ENCODE peak calls at places on chromosomes 6 and 20, in four cellular contexts. One of them, this sample, is unnamed. For H3K4me1, the result is how much of the 10 kb centered on the place peaks cover.

GRCh38 chr20:41330941-41331340 is 9.7 kb upstream of the LPIN3 start:
- DNase-seq in stomach: no peak
- DNase-seq in CD8-positive, alpha-beta T cell: no peak
- DNase-seq in CD4-positive, alpha-beta memory T cell: no peak
- DNase-seq in this sample: no peak

GRCh38 chr20:51554538-51555165 is 12.1 kb upstream of the NFATC2 start:
- DNase-seq in stomach: no peak
- DNase-seq in CD8-positive, alpha-beta T cell: peak
- DNase-seq in CD4-positive, alpha-beta memory T cell: no peak
- DNase-seq in this sample: no peak

GRCh38 chr6:30955367-30956042 is 14.7 kb downstream of the MUCL3 start:
- DNase-seq in stomach: peak
- DNase-seq in CD8-positive, alpha-beta T cell: peak
- DNase-seq in CD4-positive, alpha-beta memory T cell: peak
- DNase-seq in this sample: peak

GRCh38 chr6:119856136-119856535 is 506.6 kb upstream of the MAN1A1 start:
- DNase-seq in stomach: no peak
- DNase-seq in CD8-positive, alpha-beta T cell: no peak
- DNase-seq in CD4-positive, alpha-beta memory T cell: peak
- DNase-seq in this sample: peak

GRCh38 chr6:21728141-21728540 is 134.6 kb downstream of the SOX4 start:
- DNase-seq in stomach: no peak
- DNase-seq in CD8-positive, alpha-beta T cell: no peak
- DNase-seq in CD4-positive, alpha-beta memory T cell: no peak
- DNase-seq in this sample: no peak

GRCh38 chr20:19404836-19405235 is 192.4 kb downstream of the SLC24A3 start:
- DNase-seq in stomach: no peak
- DNase-seq in CD8-positive, alpha-beta T cell: no peak
- DNase-seq in CD4-positive, alpha-beta memory T cell: no peak
- DNase-seq in this sample: no peak

GRCh38 chr20:24321939-24322338 is 147.5 kb upstream of the SYNDIG1 start:
- DNase-seq in stomach: no peak
- DNase-seq in CD8-positive, alpha-beta T cell: no peak
- DNase-seq in CD4-positive, alpha-beta memory T cell: no peak
- DNase-seq in this sample: no peak

GRCh38 chr6:157928428-157928827 is 53.2 kb upstream of the SYNJ2 start:
- DNase-seq in stomach: no peak
- DNase-seq in CD8-positive, alpha-beta T cell: no peak
- DNase-seq in CD4-positive, alpha-beta memory T cell: no peak
- DNase-seq in this sample: no peak

GRCh38 chr20:62918830-62919229 is 7.5 kb downstream of the DIDO1 start:
- DNase-seq in stomach: no peak
- DNase-seq in CD8-positive, alpha-beta T cell: peak
- DNase-seq in CD4-positive, alpha-beta memory T cell: peak
- DNase-seq in this sample: no peak

GRCh38 chr20:36875702-36876472 is at the start of gene TLDC2:
- DNase-seq in stomach: no peak
- DNase-seq in CD8-positive, alpha-beta T cell: no peak
- DNase-seq in CD4-positive, alpha-beta memory T cell: no peak
- DNase-seq in this sample: no peak

GRCh38 chr6:26224940-26225847 is 138.0 kb downstream of the HFE start:
- DNase-seq in stomach: no peak
- DNase-seq in CD8-positive, alpha-beta T cell: no peak
- DNase-seq in CD4-positive, alpha-beta memory T cell: peak
- DNase-seq in this sample: no peak

GRCh38 chr6:109182590-109182989 is 87.3 kb downstream of the CEP57L1 start:
- DNase-seq in stomach: no peak
- DNase-seq in CD8-positive, alpha-beta T cell: no peak
- DNase-seq in CD4-positive, alpha-beta memory T cell: no peak
- DNase-seq in this sample: no peak

GRCh38 chr6:75424610-75425548 is 68.7 kb downstream of the FILIP1 start:
- DNase-seq in stomach: no peak
- DNase-seq in CD8-positive, alpha-beta T cell: no peak
- DNase-seq in CD4-positive, alpha-beta memory T cell: no peak
- DNase-seq in this sample: no peak

GRCh38 chr6:72788188-72788587 is 166.3 kb downstream of the KCNQ5 start:
- DNase-seq in stomach: no peak
- DNase-seq in CD8-positive, alpha-beta T cell: no peak
- DNase-seq in CD4-positive, alpha-beta memory T cell: no peak
- DNase-seq in this sample: no peak

GRCh38 chr6:137094411-137095008 is 49.7 kb upstream of the IL20RA start:
- DNase-seq in stomach: peak
- DNase-seq in CD8-positive, alpha-beta T cell: peak
- DNase-seq in CD4-positive, alpha-beta memory T cell: peak
- DNase-seq in this sample: peak

GRCh38 chr6:36129889-36130671 is at the start of gene MAPK13:
- DNase-seq in stomach: peak
- DNase-seq in CD8-positive, alpha-beta T cell: no peak
- DNase-seq in CD4-positive, alpha-beta memory T cell: peak
- DNase-seq in this sample: peak

GRCh38 chr6:7785243-7785941 is 59.5 kb downstream of the BMP6 start:
- DNase-seq in stomach: no peak
- DNase-seq in CD8-positive, alpha-beta T cell: no peak
- DNase-seq in CD4-positive, alpha-beta memory T cell: no peak
- DNase-seq in this sample: no peak

GRCh38 chr20:7703436-7703835 is 236.8 kb downstream of the HAO1 start:
- DNase-seq in stomach: no peak
- DNase-seq in CD8-positive, alpha-beta T cell: no peak
- DNase-seq in CD4-positive, alpha-beta memory T cell: no peak
- DNase-seq in this sample: no peak

GRCh38 chr6:35486005-35486925 is 10.6 kb downstream of the TEAD3 start:
- DNase-seq in stomach: peak
- DNase-seq in CD8-positive, alpha-beta T cell: no peak
- DNase-seq in CD4-positive, alpha-beta memory T cell: no peak
- DNase-seq in this sample: no peak

GRCh38 chr6:422423-423061 is 31.0 kb downstream of the IRF4 start:
- DNase-seq in stomach: no peak
- DNase-seq in CD8-positive, alpha-beta T cell: no peak
- DNase-seq in CD4-positive, alpha-beta memory T cell: no peak
- DNase-seq in this sample: no peak

GRCh38 chr6:15176816-15177215 is 69.1 kb upstream of the JARID2 start:
- DNase-seq in stomach: no peak
- DNase-seq in CD8-positive, alpha-beta T cell: no peak
- DNase-seq in CD4-positive, alpha-beta memory T cell: no peak
- DNase-seq in this sample: no peak

GRCh38 chr6:106197441-106197840 is 111.3 kb downstream of the PRDM1 start:
- DNase-seq in stomach: no peak
- DNase-seq in CD8-positive, alpha-beta T cell: no peak
- DNase-seq in CD4-positive, alpha-beta memory T cell: peak
- DNase-seq in this sample: peak

GRCh38 chr6:84546427-84546914 is 217.9 kb downstream of the TBX18 start:
- DNase-seq in stomach: no peak
- DNase-seq in CD8-positive, alpha-beta T cell: no peak
- DNase-seq in CD4-positive, alpha-beta memory T cell: no peak
- DNase-seq in this sample: peak

GRCh38 chr6:13190391-13190790 is 137.9 kb downstream of the TBC1D7 start:
- DNase-seq in stomach: no peak
- DNase-seq in CD8-positive, alpha-beta T cell: no peak
- DNase-seq in CD4-positive, alpha-beta memory T cell: no peak
- DNase-seq in this sample: no peak

GRCh38 chr6:14743465-14744211 is 502.2 kb upstream of the JARID2 start:
- DNase-seq in stomach: peak
- DNase-seq in CD8-positive, alpha-beta T cell: peak
- DNase-seq in CD4-positive, alpha-beta memory T cell: no peak
- DNase-seq in this sample: peak

GRCh38 chr6:68343901-68344300 is 291.2 kb upstream of the ADGRB3 start:
- DNase-seq in stomach: no peak
- DNase-seq in CD8-positive, alpha-beta T cell: no peak
- DNase-seq in CD4-positive, alpha-beta memory T cell: no peak
- DNase-seq in this sample: peak

GRCh38 chr6:7761047-7761446 is 35.1 kb downstream of the BMP6 start:
- DNase-seq in stomach: no peak
- DNase-seq in CD8-positive, alpha-beta T cell: no peak
- DNase-seq in CD4-positive, alpha-beta memory T cell: no peak
- DNase-seq in this sample: no peak

GRCh38 chr6:86738078-86738477 is 199.2 kb upstream of the HTR1E start:
- DNase-seq in stomach: no peak
- DNase-seq in CD8-positive, alpha-beta T cell: no peak
- DNase-seq in CD4-positive, alpha-beta memory T cell: no peak
- DNase-seq in this sample: no peak

GRCh38 chr6:1599469-1599868 is 10.2 kb upstream of the FOXC1 start:
- DNase-seq in stomach: no peak
- DNase-seq in CD8-positive, alpha-beta T cell: no peak
- DNase-seq in CD4-positive, alpha-beta memory T cell: no peak
- DNase-seq in this sample: no peak

GRCh38 chr6:1597924-1598323 is 11.8 kb upstream of the FOXC1 start:
- DNase-seq in stomach: no peak
- DNase-seq in CD8-positive, alpha-beta T cell: no peak
- DNase-seq in CD4-positive, alpha-beta memory T cell: no peak
- DNase-seq in this sample: no peak

GRCh38 chr6:1598886-1599285 is 10.8 kb upstream of the FOXC1 start:
- DNase-seq in stomach: no peak
- DNase-seq in CD8-positive, alpha-beta T cell: no peak
- DNase-seq in CD4-positive, alpha-beta memory T cell: no peak
- DNase-seq in this sample: no peak

GRCh38 chr6:1597121-1597744 is 12.5 kb upstream of the FOXC1 start:
- DNase-seq in stomach: no peak
- DNase-seq in CD8-positive, alpha-beta T cell: no peak
- DNase-seq in CD4-positive, alpha-beta memory T cell: no peak
- DNase-seq in this sample: no peak

GRCh38 chr6:1598433-1598832 is 11.3 kb upstream of the FOXC1 start:
- DNase-seq in stomach: no peak
- DNase-seq in CD8-positive, alpha-beta T cell: no peak
- DNase-seq in CD4-positive, alpha-beta memory T cell: no peak
- DNase-seq in this sample: no peak
- H3K4me1 ChIP-seq in stomach: under half
- H3K4me1 ChIP-seq in CD8-positive, alpha-beta T cell: under half
- H3K4me1 ChIP-seq in CD4-positive, alpha-beta memory T cell: under half
- H3K4me1 ChIP-seq in this sample: under half

DNA sequence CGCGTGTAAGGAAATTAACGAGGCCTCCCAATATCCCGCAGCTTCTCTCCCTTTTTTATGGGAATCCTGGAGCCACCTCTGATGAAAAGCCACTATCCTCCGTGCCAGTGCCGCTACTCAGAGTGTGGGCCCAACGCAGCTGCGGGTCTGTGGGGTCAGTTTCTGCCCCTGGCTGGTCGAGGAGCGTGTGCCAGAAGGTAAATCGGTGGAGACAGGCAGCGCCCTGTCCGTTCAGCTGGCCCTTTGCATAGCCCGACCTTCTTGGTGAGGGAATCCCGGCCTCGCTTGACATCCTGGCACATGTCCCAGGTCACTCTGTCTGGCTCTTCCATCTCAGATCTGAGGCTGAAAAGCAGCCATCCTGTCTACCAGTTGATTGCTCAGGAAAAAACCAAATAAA is 4.6 kb downstream of the THBS2 start:
- DNase-seq in stomach: peak
- DNase-seq in CD8-positive, alpha-beta T cell: no peak
- DNase-seq in CD4-positive, alpha-beta memory T cell: no peak
- DNase-seq in this sample: no peak
- H3K27ac ChIP-seq in stomach: no peak
- H3K27ac ChIP-seq in CD8-positive, alpha-beta T cell: no peak
- H3K27ac ChIP-seq in CD4-positive, alpha-beta memory T cell: no peak
- H3K27ac ChIP-seq in this sample: no peak

DNA sequence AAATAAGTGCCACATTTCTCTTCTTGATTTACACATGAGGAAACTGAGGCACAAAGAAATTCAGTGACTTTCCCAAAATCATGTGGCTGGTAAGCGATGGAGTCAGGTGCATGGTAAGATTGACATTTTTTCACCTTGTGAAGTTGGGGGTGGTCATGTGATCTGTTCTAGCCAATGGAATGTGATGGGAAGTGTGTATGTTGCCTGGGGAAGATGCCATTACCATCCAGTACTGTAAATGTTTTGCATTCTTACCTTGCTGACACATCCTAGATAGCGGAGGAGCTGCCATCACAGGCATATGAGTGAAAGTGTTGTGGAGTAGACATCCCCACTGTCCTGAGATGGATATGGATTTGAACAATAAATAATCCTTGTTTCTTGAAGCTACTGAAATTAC is 499.6 kb upstream of the SULF2 start:
- DNase-seq in stomach: no peak
- DNase-seq in CD8-positive, alpha-beta T cell: no peak
- DNase-seq in CD4-positive, alpha-beta memory T cell: no peak
- DNase-seq in this sample: no peak
- H3K4me1 ChIP-seq in stomach: under half
- H3K4me1 ChIP-seq in CD8-positive, alpha-beta T cell: under half
- H3K4me1 ChIP-seq in CD4-positive, alpha-beta memory T cell: under half
- H3K4me1 ChIP-seq in this sample: under half

DNA sequence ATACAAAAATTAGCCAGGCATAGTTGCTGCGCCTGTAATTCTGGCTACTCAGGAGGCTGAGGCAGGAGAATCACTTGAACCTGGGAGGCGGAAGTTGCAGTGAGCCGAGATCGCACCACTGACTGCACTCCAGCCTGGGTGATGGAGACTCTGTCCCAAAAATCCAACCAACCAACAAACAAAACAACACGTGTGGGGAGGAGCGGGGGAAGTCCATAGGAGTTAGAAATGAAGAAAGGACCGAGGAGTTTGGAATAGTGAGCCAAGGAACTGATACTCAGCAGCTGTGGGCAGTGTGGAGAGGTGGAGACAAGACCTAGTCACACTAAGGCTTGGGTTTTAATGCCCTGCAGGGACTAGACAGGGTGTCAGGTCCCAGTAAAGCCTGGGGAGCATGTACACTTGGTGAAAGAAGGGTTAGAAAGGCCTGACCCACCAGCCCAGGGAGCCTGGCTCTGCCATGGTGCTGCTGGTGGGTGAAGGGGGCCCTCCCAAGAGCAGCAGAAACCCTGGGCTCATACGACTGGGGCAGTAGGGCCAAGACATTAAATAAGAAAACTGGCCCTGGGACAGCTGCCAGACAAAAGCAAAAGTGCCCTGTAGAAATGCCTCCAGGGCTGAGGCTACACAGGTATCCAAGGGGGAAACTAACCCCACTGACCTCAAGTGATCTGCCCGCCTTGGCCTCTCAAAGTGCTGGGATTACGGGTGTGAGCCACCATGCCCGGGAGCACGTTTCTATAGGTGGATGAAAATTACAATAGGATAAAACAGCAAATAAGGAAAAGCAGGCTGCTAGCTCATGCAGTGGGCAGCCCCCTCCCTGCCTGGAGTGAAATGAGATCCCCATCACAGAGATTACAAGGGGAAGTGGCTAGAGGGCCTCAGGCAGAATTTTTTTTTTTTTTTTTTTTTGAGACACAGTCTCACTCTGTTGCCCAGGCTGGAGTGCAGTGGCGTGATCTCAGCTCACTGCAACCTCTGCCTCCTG is 58.0 kb downstream of the MYH7B start:
- DNase-seq in stomach: peak
- DNase-seq in CD8-positive, alpha-beta T cell: no peak
- DNase-seq in CD4-positive, alpha-beta memory T cell: no peak
- DNase-seq in this sample: no peak
- H3K27ac ChIP-seq in stomach: no peak
- H3K27ac ChIP-seq in CD8-positive, alpha-beta T cell: no peak
- H3K27ac ChIP-seq in CD4-positive, alpha-beta memory T cell: no peak
- H3K27ac ChIP-seq in this sample: no peak

This sample was measured in A673.